ENCODE peak calls at places on chromosomes 7 and 10, in four cellular contexts. Z, E, B and O are unnamed samples.

GRCh38 chr10:84401838-84402611 is 73.6 kb downstream of the CCSER2 start:
- DNase-seq in Z (no peak), E (no peak), B (no peak), O (no peak)

GRCh38 chr7:134212576-134213546 is 85.7 kb downstream of the LRGUK start:
- DNase-seq in Z (peak; percentile 69), E (no peak), B (no peak), O (no peak)

GRCh38 chr10:122117475-122117874 is 128.5 kb downstream of the TACC2 start:
- DNase-seq in Z (no peak), E (no peak), B (no peak), O (no peak)

GRCh38 chr7:108347616-108348015 is 108.6 kb downstream of the NRCAM start:
- DNase-seq in Z (no peak), E (no peak), B (no peak), O (no peak)

GRCh38 chr10:22320591-22321155 is at the start of gene BMI1:
- DNase-seq in Z (peak; percentile 87), E (no peak), B (peak; percentile 84), O (peak; percentile 83)

GRCh38 chr10:125057158-125058001 is 103.0 kb downstream of the CTBP2 start:
- DNase-seq in Z (no peak), E (no peak), B (peak; percentile 59), O (no peak)

GRCh38 chr10:48655426-48656240 is 29.0 kb upstream of the WDFY4 start:
- DNase-seq in Z (peak; percentile 90), E (no peak), B (peak; percentile 80), O (peak; percentile 87)

GRCh38 chr7:120729300-120729699 is 128.6 kb downstream of the TSPAN12 start:
- DNase-seq in Z (no peak), E (no peak), B (no peak), O (no peak)

GRCh38 chr7:113100091-113100723 is 13.6 kb upstream of the GPR85 start:
- DNase-seq in Z (no peak), E (no peak), B (peak; percentile 12), O (peak; percentile 72)

GRCh38 chr10:124155781-124156401 is 62.5 kb upstream of the CHST15 start:
- DNase-seq in Z (no peak), E (no peak), B (no peak), O (no peak)

GRCh38 chr7:44120395-44120794 is 3.0 kb downstream of the POLD2 start:
- DNase-seq in Z (no peak), E (no peak), B (no peak), O (no peak)
- H3K36me3 ChIP-seq in Z (peaks cover 6% of the 10 kb centered on the region), E (peaks cover 3% of the 10 kb centered on the region), B (peaks cover 51% of the 10 kb centered on the region), O (no peaks in the 10 kb centered on the region)

GRCh38 chr10:91797077-91797690 is 1.0 kb upstream of the TNKS2 start:
- DNase-seq in Z (no peak), E (no peak), B (no peak), O (no peak)

GRCh38 chr10:91799580-91799975 is 1.4 kb downstream of the TNKS2 start:
- DNase-seq in Z (no peak), E (no peak), B (no peak), O (no peak)

GRCh38 chr10:91796332-91797076 is 1.7 kb upstream of the TNKS2 start:
- DNase-seq in Z (peak; percentile 66), E (peak; percentile 18), B (no peak), O (peak; percentile 66)

GRCh38 chr10:91798736-91799579 is 732 bp downstream of the TNKS2 start:
- DNase-seq in Z (peak; percentile 77), E (peak; percentile 36), B (no peak), O (peak; percentile 55)

DNA sequence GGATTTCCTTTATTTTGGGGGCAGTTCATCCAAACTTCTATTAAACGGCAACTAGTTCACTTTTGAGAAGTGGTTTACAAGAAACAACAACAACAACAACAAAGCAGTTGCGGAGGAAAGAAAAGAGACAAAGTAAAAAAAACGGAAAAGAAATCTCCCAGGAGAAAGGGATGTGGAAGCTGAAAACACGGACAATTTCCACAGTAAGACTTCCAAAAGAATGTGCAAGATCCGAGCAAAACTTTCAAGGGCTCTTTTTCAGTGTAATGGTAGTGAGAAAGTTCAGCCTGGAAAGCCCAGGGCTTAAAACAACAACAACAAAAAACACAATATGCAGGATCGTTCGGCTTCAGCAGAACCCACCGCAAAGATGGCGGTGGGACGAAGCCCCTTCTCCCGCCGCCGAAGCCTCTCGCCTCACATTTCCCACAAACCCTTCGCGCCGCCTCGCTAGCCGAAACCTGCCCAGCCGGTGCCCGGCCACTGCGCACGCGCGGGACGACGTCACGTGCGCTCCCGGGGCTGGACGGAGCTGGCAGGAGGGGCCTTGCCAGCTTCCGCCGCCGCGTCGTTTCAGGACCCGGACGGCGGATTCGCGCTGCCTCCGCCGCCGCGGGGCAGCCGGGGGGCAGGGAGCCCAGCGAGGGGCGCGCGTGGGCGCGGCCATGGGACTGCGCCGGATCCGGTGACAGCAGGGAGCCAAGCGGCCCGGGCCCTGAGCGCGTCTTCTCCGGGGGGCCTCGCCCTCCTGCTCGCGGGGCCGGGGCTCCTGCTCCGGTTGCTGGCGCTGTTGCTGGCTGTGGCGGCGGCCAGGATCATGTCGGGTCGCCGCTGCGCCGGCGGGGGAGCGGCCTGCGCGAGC is at the start of gene TNKS2:
- DNase-seq in Z (peak; percentile 98), E (peak; percentile 83), B (peak; percentile 96), O (peak; percentile 98)
- H3K4me1 ChIP-seq in Z (peaks cover 32% of the 10 kb centered on the region), E (peaks cover 35% of the 10 kb centered on the region), B (peaks cover 24% of the 10 kb centered on the region), O (peaks cover 33% of the 10 kb centered on the region)

DNA sequence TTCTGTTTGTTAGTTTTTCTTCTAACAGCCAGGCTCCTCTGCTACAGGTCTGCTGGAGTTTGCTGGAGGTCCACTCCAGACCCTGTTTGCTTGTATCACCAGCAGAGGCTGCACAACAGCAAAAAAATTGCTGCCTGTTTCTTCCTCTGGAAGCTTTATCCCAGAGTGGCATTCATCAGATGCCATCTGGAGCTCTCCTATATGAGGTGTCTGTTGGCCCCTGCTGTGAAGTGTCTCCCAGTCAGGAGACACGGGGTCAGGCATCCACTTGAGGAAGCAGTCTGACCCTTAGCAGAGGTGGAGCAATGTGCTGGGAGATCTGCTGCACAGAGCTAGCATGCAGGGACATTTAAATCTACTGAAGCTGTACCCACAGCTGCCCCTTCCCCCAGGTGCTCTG is 26.7 kb upstream of the CROT start:
- DNase-seq in Z (no peak), E (no peak), B (no peak), O (no peak)
- H3K4me3 ChIP-seq in Z (no peak overlapping the region), E (no peak overlapping the region), B (no peak overlapping the region), O (no peak overlapping the region)

DNA sequence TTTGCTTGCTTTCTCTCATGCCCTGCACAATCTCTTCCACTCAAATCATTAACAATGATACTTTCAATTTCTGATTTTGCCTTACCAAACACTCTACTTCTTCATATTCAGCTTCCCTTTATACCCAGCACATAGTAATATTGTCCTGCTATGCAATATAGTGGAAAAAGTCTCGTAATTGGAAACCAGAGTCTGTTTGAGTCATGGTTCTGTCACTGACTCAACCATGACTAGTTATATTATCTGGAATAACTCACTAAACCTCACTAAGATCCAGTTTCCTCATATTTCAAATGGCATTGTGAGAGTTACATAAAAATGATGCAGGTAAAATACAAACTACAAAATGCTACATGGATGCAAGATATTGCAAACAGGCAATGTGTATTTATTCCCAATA is 98.5 kb upstream of the LRRTM3 start:
- DNase-seq in Z (no peak), E (no peak), B (no peak), O (no peak)
- H3K36me3 ChIP-seq in Z (no peaks in the 10 kb centered on the region), E (no peaks in the 10 kb centered on the region), B (no peaks in the 10 kb centered on the region), O (no peaks in the 10 kb centered on the region)

GRCh38 chr7:140061607-140061930 is 1.2 kb downstream of the PARP12 start:
- DNase-seq in Z (no peak), E (no peak), B (no peak), O (no peak)
- H3K4me1 ChIP-seq in Z (peaks cover 43% of the 10 kb centered on the region), E (peaks cover 34% of the 10 kb centered on the region), B (no peaks in the 10 kb centered on the region), O (peaks cover 32% of the 10 kb centered on the region)

GRCh38 chr10:132538790-132539421 is 1.3 kb downstream of the INPP5A start:
- DNase-seq in Z (no peak), E (no peak), B (no peak), O (no peak)
- H3K4me3 ChIP-seq in Z (peak overlapping the region; percentile 72), E (peak overlapping the region; percentile 77), B (peak overlapping the region; percentile 81), O (peak overlapping the region; percentile 52)

DNA sequence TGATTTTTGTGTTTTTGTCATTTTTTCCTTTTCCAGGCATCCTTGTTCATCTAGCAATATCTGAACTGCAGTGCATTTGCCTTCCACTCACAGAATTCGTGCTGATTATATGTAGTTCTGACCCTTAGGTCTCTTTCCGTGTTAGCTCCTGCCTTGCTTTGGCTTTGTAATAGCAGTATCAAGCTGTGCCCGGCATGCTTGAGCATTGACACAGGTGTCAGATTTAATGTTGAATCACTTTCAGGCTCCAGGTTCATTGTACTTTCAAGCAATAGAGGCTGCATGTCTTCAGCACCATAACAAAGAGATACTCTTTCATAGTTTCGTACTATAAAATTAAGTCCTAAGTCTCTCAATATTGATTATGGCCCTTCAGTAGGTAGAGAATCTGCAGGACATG is 84.8 kb downstream of the PODXL start:
- DNase-seq in Z (no peak), E (no peak), B (no peak), O (no peak)
- H3K36me3 ChIP-seq in Z (peaks cover 55% of the 10 kb centered on the region), E (peaks cover 8% of the 10 kb centered on the region), B (peaks cover 80% of the 10 kb centered on the region), O (no peaks in the 10 kb centered on the region)

GRCh38 chr7:54944179-54944578 is 74.6 kb upstream of the EGFR start:
- DNase-seq in Z (no peak), E (no peak), B (no peak), O (no peak)
- H3K4me1 ChIP-seq in Z (no peaks in the 10 kb centered on the region), E (no peaks in the 10 kb centered on the region), B (no peaks in the 10 kb centered on the region), O (no peaks in the 10 kb centered on the region)

DNA sequence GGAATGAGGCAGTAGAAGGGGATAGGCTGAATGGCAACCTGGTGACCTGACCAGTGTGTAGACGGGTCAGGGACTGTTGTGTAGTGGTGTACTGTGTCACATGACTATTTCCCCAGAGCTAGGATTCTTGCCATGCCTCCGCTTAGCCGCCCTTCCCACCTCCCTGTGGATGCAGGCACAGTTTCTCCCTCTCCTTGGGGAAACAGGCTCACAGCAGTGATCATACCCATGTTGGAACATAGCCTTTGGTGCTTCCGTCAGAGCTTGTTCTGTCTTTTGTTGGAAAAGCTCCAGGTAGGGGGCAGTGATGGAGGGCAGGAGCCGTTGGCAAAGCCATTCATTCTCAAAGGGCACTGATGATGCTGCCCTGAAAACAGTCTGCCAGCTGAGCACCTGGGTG is 44.3 kb downstream of the OGDH start:
- DNase-seq in Z (no peak), E (no peak), B (peak; percentile 27), O (no peak)
- H3K4me3 ChIP-seq in Z (no peak overlapping the region), E (no peak overlapping the region), B (no peak overlapping the region), O (no peak overlapping the region)